ENCODE peak calls at places on chromosomes 6 and 20, in nine cellular contexts. C is A549, U is HCT116, D is HepG2, G is mesendoderm, W is RWPE1, M is SJSA1, P is PC-9, X is hepatocyte. F is an unnamed sample.

GRCh38 chr6:35453236-35453635 is 1.1 kb downstream of the FANCE start:
- DNase-seq in C (no peak), U (no peak), D (no peak), G (no peak), W (no peak), M (no peak), P (no peak), X (no peak), F (no peak)

GRCh38 chr6:39047434-39048327 is 900 bp upstream of the GLP1R start:
- DNase-seq in C (no peak), U (no peak), D (no peak), G (no peak), W (no peak), M (no peak), P (no peak), X (no peak), F (no peak)

GRCh38 chr20:6711950-6712634 is 55.4 kb upstream of the BMP2 start:
- DNase-seq in C (no peak), U (no peak), D (no peak), G (no peak), W (no peak), M (no peak), P (peak), X (peak), F (peak)

GRCh38 chr6:160238234-160238633 is 20.4 kb downstream of the SLC22A2 start:
- DNase-seq in C (no peak), U (no peak), D (no peak), G (no peak), W (no peak), M (no peak), P (no peak), X (no peak), F (peak)

GRCh38 chr20:8571660-8572059 is 439.6 kb downstream of the PLCB1 start:
- DNase-seq in C (no peak), U (no peak), D (no peak), G (no peak), W (no peak), M (no peak), P (no peak), X (no peak), F (no peak)

GRCh38 chr6:42555477-42556457 is 8.1 kb upstream of the UBR2 start:
- DNase-seq in C (peak), U (peak), D (peak), G (peak), W (peak), M (no peak), P (peak), X (peak), F (peak)

GRCh38 chr6:36857325-36857724 is 17.3 kb downstream of the PPIL1 start:
- DNase-seq in C (no peak), U (no peak), D (no peak), G (no peak), W (no peak), M (no peak), P (no peak), X (no peak), F (no peak)

GRCh38 chr6:113995632-113996031 is 24.7 kb upstream of the HDAC2 start:
- DNase-seq in C (peak), U (peak), D (peak), G (peak), W (peak), M (peak), P (peak), X (peak), F (peak)

GRCh38 chr20:35385733-35386132 is 26.0 kb downstream of the UQCC1 start:
- DNase-seq in C (no peak), U (no peak), D (no peak), G (no peak), W (no peak), M (no peak), P (no peak), X (no peak), F (no peak)

GRCh38 chr6:31243508-31243907 is 28.4 kb downstream of the HLA-C start:
- DNase-seq in C (no peak), U (no peak), D (no peak), G (no peak), W (no peak), M (no peak), P (no peak), X (no peak), F (no peak)

GRCh38 chr6:404685-405423 is 13.3 kb downstream of the IRF4 start:
- DNase-seq in C (no peak), U (no peak), D (no peak), G (no peak), W (no peak), M (no peak), P (no peak), X (no peak), F (no peak)

GRCh38 chr6:6256881-6257280 is 63.6 kb downstream of the F13A1 start:
- DNase-seq in C (no peak), U (no peak), D (no peak), G (peak), W (no peak), M (no peak), P (no peak), X (no peak), F (no peak)

GRCh38 chr6:12265795-12266194 is 24.4 kb upstream of the EDN1 start:
- DNase-seq in C (no peak), U (no peak), D (no peak), G (no peak), W (no peak), M (peak), P (peak), X (no peak), F (no peak)

GRCh38 chr6:170253226-170253909 is 37.5 kb downstream of the DLL1 start:
- DNase-seq in C (no peak), U (no peak), D (no peak), G (no peak), W (no peak), M (no peak), P (no peak), X (no peak), F (no peak)

GRCh38 chr6:139881728-139882211 is 507.3 kb upstream of the CITED2 start:
- DNase-seq in C (peak), U (peak), D (peak), G (peak), W (peak), M (no peak), P (no peak), X (peak), F (peak)

GRCh38 chr6:24357336-24358218 is at the start of gene DCDC2:
- DNase-seq in C (peak), U (no peak), D (peak), G (no peak), W (no peak), M (no peak), P (peak), X (no peak), F (peak)

GRCh38 chr6:147868493-147869222 is 360.2 kb downstream of the SAMD5 start:
- DNase-seq in C (no peak), U (no peak), D (no peak), G (no peak), W (no peak), M (no peak), P (no peak), X (no peak), F (no peak)

GRCh38 chr6:14130431-14131075 is 13.0 kb downstream of the CD83 start:
- DNase-seq in C (no peak), U (no peak), D (no peak), G (no peak), W (no peak), M (no peak), P (no peak), X (no peak), F (no peak)

GRCh38 chr6:151240036-151240685 is 394 bp downstream of the AKAP12 start:
- DNase-seq in C (peak), U (peak), D (no peak), G (peak), W (peak), M (peak), P (peak), X (peak), F (no peak)

GRCh38 chr6:158783167-158783450 is 36.1 kb downstream of the EZR start:
- DNase-seq in C (no peak), U (no peak), D (no peak), G (no peak), W (no peak), M (no peak), P (no peak), X (no peak), F (no peak)

GRCh38 chr6:11761744-11762620 is 16.6 kb downstream of the ADTRP start:
- DNase-seq in C (no peak), U (no peak), D (no peak), G (no peak), W (no peak), M (no peak), P (peak), X (no peak), F (peak)

GRCh38 chr20:18916886-18917785 is 103.6 kb downstream of the SCP2D1 start:
- DNase-seq in C (no peak), U (no peak), D (no peak), G (no peak), W (no peak), M (no peak), P (no peak), X (no peak), F (no peak)

GRCh38 chr6:162056745-162057144 is 670.8 kb downstream of the PRKN start:
- DNase-seq in C (peak), U (no peak), D (peak), G (peak), W (no peak), M (peak), P (no peak), X (peak), F (no peak)

GRCh38 chr20:20946122-20946759 is 159.9 kb downstream of the LINC00237 start:
- DNase-seq in C (no peak), U (no peak), D (no peak), G (no peak), W (no peak), M (no peak), P (no peak), X (no peak), F (no peak)

GRCh38 chr6:125868996-125869395 is 78.2 kb downstream of the NCOA7 start:
- DNase-seq in C (no peak), U (no peak), D (no peak), G (no peak), W (no peak), M (no peak), P (no peak), X (no peak), F (no peak)

GRCh38 chr20:23155141-23155590 is 69.0 kb upstream of the CD93 start:
- DNase-seq in C (no peak), U (no peak), D (no peak), G (peak), W (peak), M (no peak), P (no peak), X (no peak), F (no peak)

GRCh38 chr6:52392944-52393343 is 27.2 kb upstream of the EFHC1 start:
- DNase-seq in C (no peak), U (no peak), D (no peak), G (no peak), W (no peak), M (no peak), P (no peak), X (no peak), F (peak)

GRCh38 chr20:2817891-2818595 is 1.9 kb downstream of the TMEM239 start:
- DNase-seq in C (no peak), U (no peak), D (no peak), G (no peak), W (no peak), M (no peak), P (no peak), X (no peak), F (no peak)

GRCh38 chr20:63930971-63931553 is 25.2 kb downstream of the UCKL1 start:
- DNase-seq in C (no peak), U (no peak), D (no peak), G (no peak), W (no peak), M (no peak), P (no peak), X (no peak), F (no peak)

GRCh38 chr6:98823845-98824162 is 10.6 kb upstream of the POU3F2 start:
- DNase-seq in C (no peak), U (no peak), D (no peak), G (no peak), W (no peak), M (no peak), P (no peak), X (no peak), F (no peak)

GRCh38 chr6:44012078-44012493 is 115.2 kb downstream of the MRPL14 start:
- DNase-seq in C (peak), U (no peak), D (no peak), G (no peak), W (peak), M (peak), P (peak), X (no peak), F (no peak)

GRCh38 chr6:85594197-85594930 is 706 bp upstream of the SNX14 start:
- DNase-seq in C (no peak), U (no peak), D (no peak), G (peak), W (no peak), M (no peak), P (no peak), X (no peak), F (peak)

GRCh38 chr20:38089500-38089899 is 56.0 kb downstream of the RPRD1B start:
- DNase-seq in C (no peak), U (no peak), D (no peak), G (no peak), W (no peak), M (no peak), P (no peak), X (no peak), F (no peak)

GRCh38 chr6:35400901-35401311 is 51.2 kb upstream of the FANCE start:
- DNase-seq in C (peak), U (peak), D (no peak), G (no peak), W (peak), M (no peak), P (peak), X (peak), F (peak)

GRCh38 chr20:63625771-63626423 is 1.0 kb downstream of the GMEB2 start:
- DNase-seq in C (peak), U (no peak), D (peak), G (peak), W (no peak), M (no peak), P (no peak), X (peak), F (no peak)

GRCh38 chr20:41738584-41739193 is 120.5 kb upstream of the CHD6 start:
- DNase-seq in C (peak), U (peak), D (peak), G (peak), W (peak), M (no peak), P (no peak), X (peak), F (peak)

GRCh38 chr6:122381494-122382083 is 17.9 kb upstream of the HSF2 start:
- DNase-seq in C (peak), U (peak), D (peak), G (peak), W (peak), M (peak), P (no peak), X (peak), F (peak)

GRCh38 chr6:149449831-149450678 is 34.8 kb downstream of the ZC3H12D start:
- DNase-seq in C (no peak), U (no peak), D (no peak), G (no peak), W (no peak), M (no peak), P (no peak), X (no peak), F (no peak)

DNA sequence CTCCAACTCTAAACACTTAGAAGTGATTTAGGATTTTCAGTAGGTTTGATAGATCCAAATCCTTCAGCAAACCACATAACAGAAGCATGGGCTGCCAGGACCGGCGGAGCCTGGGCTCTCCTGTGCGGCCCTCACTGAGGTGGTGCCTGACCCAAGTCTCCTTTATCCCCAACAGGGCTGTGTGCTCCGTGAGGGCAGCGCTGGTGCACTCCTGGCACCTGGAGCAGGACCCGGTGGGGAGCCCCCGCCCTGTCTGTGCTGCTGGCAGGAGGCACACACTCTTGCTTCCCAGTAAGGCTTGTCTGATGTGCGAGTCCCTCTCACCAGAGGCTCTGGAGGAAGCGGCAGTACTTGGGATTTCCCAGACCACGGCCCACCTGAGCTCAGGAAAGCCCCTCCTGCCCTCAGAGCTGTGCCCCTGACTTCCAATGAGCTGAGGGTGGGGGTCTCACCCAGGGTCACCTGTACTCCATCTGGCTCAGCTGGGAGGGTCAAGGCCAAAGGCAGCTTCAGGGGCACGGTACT is 56.2 kb downstream of the PYGB start:
- DNase-seq in C (no peak), U (no peak), D (no peak), G (no peak), W (no peak), M (no peak), P (no peak), X (no peak), F (no peak)
- H3K27ac ChIP-seq in C (peak), U (no peak), D (no peak), G (no peak), W (peak), M (no peak), P (no peak), X (no peak), F (no peak)

DNA sequence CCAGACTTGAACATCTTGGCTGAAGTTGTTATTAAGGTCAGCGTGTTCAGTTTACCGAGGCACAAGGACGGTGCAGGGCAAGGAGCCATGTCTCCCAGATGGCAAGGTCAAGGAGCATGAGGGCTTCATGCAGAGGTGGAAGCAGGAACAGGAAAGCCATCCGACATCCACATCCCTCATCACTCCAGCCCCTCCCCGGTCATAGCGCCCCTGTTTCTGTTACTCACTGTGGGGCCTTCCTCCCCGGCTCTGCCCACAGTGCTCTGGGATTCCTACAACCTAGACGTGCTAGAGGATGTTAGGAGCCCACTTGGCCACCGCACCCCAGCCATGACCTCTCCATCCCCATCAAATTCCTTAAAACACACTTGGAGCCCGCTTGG is 146.7 kb downstream of the TTLL2 start:
- DNase-seq in C (no peak), U (no peak), D (no peak), G (no peak), W (no peak), M (no peak), P (no peak), X (no peak), F (no peak)
- H3K27ac ChIP-seq in C (no peak), U (no peak), D (no peak), G (no peak), W (no peak), M (no peak), P (no peak), X (no peak), F (no peak)

DNA sequence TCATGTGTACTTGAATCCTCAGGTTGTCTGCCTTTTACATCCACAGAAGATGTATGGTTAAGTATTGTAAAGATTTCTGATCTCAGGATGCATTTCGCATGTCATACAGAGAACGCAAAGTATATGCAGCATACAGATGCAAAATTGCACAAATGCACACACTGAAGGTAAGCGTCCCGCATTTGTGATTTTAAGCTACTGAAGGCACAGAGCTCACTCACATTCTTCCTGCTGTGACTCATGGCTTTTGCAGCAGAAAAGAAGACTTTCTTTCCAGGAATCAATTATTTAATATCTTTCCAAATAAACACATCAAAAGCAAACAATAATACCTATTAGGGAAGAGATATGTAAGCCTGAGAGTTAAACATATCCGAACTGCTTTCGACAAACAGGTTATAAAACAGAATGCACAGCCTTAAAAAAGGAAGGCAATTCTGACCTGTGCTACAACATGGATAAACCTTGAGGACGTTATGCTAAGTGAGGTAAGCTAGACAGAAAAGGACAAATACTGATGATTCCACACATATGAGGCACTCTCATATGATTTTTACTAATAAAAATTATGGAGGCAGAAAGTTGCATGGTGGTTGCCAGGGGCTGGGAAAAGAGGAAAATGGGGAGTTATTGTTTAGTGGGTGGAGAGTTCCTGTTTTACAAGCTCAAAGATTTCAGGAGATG is 109.0 kb downstream of the TFAP2A start:
- DNase-seq in C (peak), U (no peak), D (no peak), G (no peak), W (no peak), M (no peak), P (peak), X (no peak), F (no peak)
- H3K27ac ChIP-seq in C (no peak), U (no peak), D (no peak), G (no peak), W (no peak), M (no peak), P (no peak), X (no peak), F (no peak)

DNA sequence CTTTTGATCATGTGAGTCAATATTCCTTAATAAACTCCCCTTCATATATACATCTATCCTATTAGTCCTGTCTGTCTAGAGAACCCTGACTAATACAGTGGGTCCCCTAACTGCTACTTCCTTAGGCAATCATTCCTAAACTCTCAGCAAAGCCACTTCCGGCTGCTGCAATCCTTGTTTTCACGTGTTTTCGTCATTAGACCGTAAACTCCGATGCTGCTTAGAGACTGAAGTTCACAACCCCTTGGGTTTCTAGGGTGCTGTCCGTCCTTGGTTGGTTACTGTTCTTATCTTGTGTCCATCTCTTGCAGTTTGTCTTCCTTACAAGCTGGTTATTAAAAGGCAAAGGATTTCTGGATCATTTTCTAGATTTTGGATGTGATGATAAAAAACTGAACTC is 106.4 kb downstream of the GMPR start:
- DNase-seq in C (no peak), U (no peak), D (no peak), G (no peak), W (no peak), M (no peak), P (no peak), X (peak), F (no peak)
- H3K27ac ChIP-seq in C (no peak), U (peak), D (no peak), G (no peak), W (no peak), M (peak), P (peak), X (peak), F (no peak)